ENCODE peak calls at places on chromosomes 6 and 20, in six cellular contexts. T is HepG2, W is A549, K is HCT116, S is K562, O is GM12878. U is an unnamed sample.

GRCh38 chr6:34745277-34746103 is 11.8 kb upstream of the SNRPC start:
- DNase-seq in T (peak; percentile 72), W (no peak), K (no peak), S (peak; percentile 64), O (no peak), U (peak; percentile 72)

GRCh38 chr6:45436544-45437440 is 59.1 kb upstream of the SUPT3H start:
- DNase-seq in T (no peak), W (no peak), K (no peak), S (peak; percentile 28), O (peak; percentile 7), U (peak; percentile 89)

GRCh38 chr20:22962567-22963439 is 72.3 kb upstream of the SSTR4 start:
- DNase-seq in T (no peak), W (peak; percentile 78), K (no peak), S (no peak), O (no peak), U (no peak)

GRCh38 chr6:87172292-87172691 is 16.9 kb downstream of the ZNF292 start:
- DNase-seq in T (no peak), W (no peak), K (no peak), S (no peak), O (no peak), U (no peak)

GRCh38 chr6:6885521-6886088 is 222.2 kb upstream of the RREB1 start:
- DNase-seq in T (no peak), W (no peak), K (no peak), S (no peak), O (no peak), U (no peak)

GRCh38 chr20:47412073-47412472 is 55.6 kb upstream of the ZMYND8 start:
- DNase-seq in T (no peak), W (no peak), K (no peak), S (no peak), O (peak; percentile 31), U (no peak)

GRCh38 chr6:50708664-50709365 is 4.5 kb upstream of the TFAP2D start:
- DNase-seq in T (no peak), W (no peak), K (no peak), S (no peak), O (no peak), U (no peak)

GRCh38 chr6:107062691-107063090 is 34.7 kb downstream of the MTRES1 start:
- DNase-seq in T (no peak), W (no peak), K (no peak), S (no peak), O (no peak), U (no peak)

GRCh38 chr20:48769111-48769879 is 58.5 kb downstream of the PREX1 start:
- DNase-seq in T (no peak), W (no peak), K (no peak), S (peak; percentile 38), O (no peak), U (no peak)

GRCh38 chr6:152054441-152054840 is 247.0 kb downstream of the ESR1 start:
- DNase-seq in T (peak; percentile 43), W (peak; percentile 39), K (peak; percentile 21), S (no peak), O (no peak), U (no peak)

GRCh38 chr6:47376930-47377329 is 67.2 kb upstream of the TNFRSF21 start:
- DNase-seq in T (no peak), W (no peak), K (no peak), S (no peak), O (no peak), U (no peak)

GRCh38 chr20:17287503-17287902 is 60.7 kb downstream of the PCSK2 start:
- DNase-seq in T (no peak), W (peak; percentile 10), K (no peak), S (peak; percentile 6), O (no peak), U (no peak)

GRCh38 chr6:111922454-111923297 is 49.4 kb upstream of the FYN start:
- DNase-seq in T (no peak), W (no peak), K (no peak), S (no peak), O (no peak), U (peak; percentile 59)

GRCh38 chr6:97059473-97059872 is 134.9 kb downstream of the KLHL32 start:
- DNase-seq in T (peak; percentile 17), W (peak; percentile 9), K (peak; percentile 10), S (peak; percentile 15), O (peak; percentile 17), U (peak; percentile 37)

GRCh38 chr6:112571486-112571885 is 224.4 kb downstream of the RFPL4B start:
- DNase-seq in T (no peak), W (no peak), K (no peak), S (no peak), O (no peak), U (peak; percentile 72)

GRCh38 chr6:93282521-93283031 is 136.8 kb downstream of the EPHA7 start:
- DNase-seq in T (no peak), W (no peak), K (no peak), S (no peak), O (no peak), U (no peak)

GRCh38 chr20:60256811-60257210 is 298.6 kb downstream of the CDH26 start:
- DNase-seq in T (no peak), W (no peak), K (no peak), S (no peak), O (no peak), U (no peak)

GRCh38 chr6:67606905-67607828 is 1027.9 kb upstream of the ADGRB3 start:
- DNase-seq in T (no peak), W (peak; percentile 1), K (no peak), S (no peak), O (no peak), U (peak; percentile 1)

GRCh38 chr6:105317607-105318533 is 85.0 kb downstream of the PREP start:
- DNase-seq in T (peak; percentile 8), W (no peak), K (peak; percentile 15), S (no peak), O (no peak), U (no peak)

GRCh38 chr6:10414766-10415592 is at the start of gene TFAP2A:
- DNase-seq in T (no peak), W (peak; percentile 80), K (no peak), S (no peak), O (no peak), U (peak; percentile 56)

GRCh38 chr6:21740719-21741118 is 147.2 kb downstream of the SOX4 start:
- DNase-seq in T (no peak), W (no peak), K (no peak), S (no peak), O (no peak), U (peak; percentile 85)

GRCh38 chr6:154513601-154514320 is 3.3 kb upstream of the CNKSR3 start:
- DNase-seq in T (no peak), W (no peak), K (no peak), S (peak; percentile 37), O (no peak), U (no peak)

DNA sequence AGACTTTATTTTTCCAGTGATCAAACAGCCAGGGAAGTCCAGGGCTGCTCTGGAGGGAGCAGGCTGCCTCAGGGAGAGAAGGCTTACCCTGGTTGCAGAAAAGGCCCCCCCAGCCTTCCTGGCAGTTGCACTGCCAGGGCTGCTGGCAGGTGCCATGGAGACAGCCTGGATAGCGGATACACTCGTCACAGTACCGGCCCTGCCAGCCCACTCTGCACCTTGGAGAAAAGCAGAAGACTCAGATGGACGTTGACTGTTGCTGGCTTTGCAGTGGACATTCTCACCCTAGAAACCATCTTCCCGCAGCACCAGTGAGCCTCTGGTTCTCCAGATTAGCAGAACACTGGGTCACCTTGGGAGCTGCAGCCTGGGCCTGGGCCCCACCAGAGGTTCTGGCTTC is 5.4 kb downstream of the DLL1 start:
- DNase-seq in T (no peak), W (no peak), K (no peak), S (no peak), O (no peak), U (no peak)
- TF ChIP-seq CEBPB in T (no peak), W (no peak), K (no peak), S (no peak), O (no peak), U (no peak)

DNA sequence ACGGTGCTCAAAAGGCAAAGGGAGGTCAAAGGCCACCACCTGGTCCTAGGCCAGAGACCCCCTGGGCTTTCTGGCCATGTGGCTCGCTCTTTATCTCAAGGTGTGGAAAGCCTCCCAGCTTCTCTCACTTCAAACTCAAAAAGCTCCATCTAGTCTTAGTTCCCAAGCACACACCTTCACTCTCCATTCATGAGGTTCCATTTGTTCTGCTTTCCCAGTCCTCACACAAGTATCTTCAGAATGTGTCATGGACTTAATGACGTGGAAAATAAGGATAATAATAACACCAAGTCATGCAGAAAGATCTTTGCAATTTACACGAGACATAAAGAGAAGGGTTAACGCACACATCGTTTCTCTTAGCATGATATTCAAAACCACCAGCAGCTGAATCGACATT is 219.3 kb downstream of the GMDS start:
- DNase-seq in T (no peak), W (no peak), K (no peak), S (no peak), O (no peak), U (no peak)
- TF ChIP-seq CEBPB in T (no peak), W (no peak), K (no peak), S (no peak), O (no peak), U (no peak)

GRCh38 chr20:373171-373890 is 7.2 kb upstream of the TRIB3 start:
- DNase-seq in T (peak; percentile 87), W (peak; percentile 93), K (peak; percentile 73), S (peak; percentile 73), O (no peak), U (peak; percentile 92)

GRCh38 chr20:368915-369314 is 11.6 kb upstream of the TRIB3 start:
- DNase-seq in T (no peak), W (no peak), K (no peak), S (no peak), O (no peak), U (no peak)

GRCh38 chr20:370977-371754 is 9.4 kb upstream of the TRIB3 start:
- DNase-seq in T (peak; percentile 63), W (no peak), K (no peak), S (peak; percentile 55), O (no peak), U (no peak)

GRCh38 chr20:370151-370600 is 10.4 kb upstream of the TRIB3 start:
- DNase-seq in T (peak; percentile 95), W (peak; percentile 71), K (no peak), S (no peak), O (no peak), U (no peak)

GRCh38 chr20:371755-372542 is 8.6 kb upstream of the TRIB3 start:
- DNase-seq in T (peak; percentile 99), W (peak; percentile 96), K (peak; percentile 83), S (peak; percentile 77), O (no peak), U (peak; percentile 88)
- TF ChIP-seq CEBPB in T (peak; percentile 100), W (peak; percentile 100), K (no peak), S (peak; percentile 100), O (no peak), U (peak; percentile 99)

DNA sequence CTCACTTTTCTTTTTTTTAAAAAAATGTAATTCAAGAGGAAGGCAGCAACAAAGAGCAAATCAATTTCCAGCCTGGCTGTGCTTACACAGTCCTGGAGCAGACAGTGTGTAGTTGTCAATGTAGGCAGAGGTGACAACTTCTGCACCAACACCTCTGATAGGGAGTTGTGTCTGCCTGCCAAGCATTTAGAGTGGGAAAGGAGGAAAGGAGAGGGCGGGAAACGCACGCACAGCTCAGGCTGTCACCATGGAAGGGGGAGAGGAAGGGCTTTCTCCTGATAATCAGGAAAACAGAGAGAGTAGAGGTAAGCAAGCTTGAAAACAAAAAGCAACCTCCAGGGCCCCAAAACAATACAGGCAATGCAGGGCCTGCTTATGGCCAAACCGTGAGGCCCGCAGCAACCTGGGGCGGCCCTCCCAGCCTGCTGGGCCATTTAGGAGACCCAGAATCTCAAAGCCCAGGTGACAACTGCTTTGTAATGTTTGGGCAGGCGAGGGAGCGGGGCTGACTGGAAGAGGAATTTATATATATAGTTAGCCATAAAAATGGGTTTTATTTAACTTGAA is 41.5 kb upstream of the GFOD1 start:
- DNase-seq in T (no peak), W (no peak), K (no peak), S (no peak), O (no peak), U (no peak)
- TF ChIP-seq CEBPB in T (no peak), W (no peak), K (no peak), S (no peak), O (no peak), U (no peak)